ENCODE peak calls at places on chromosome X, in four cellular contexts. F is activated CD4-positive, alpha-beta T cell treated with anti-CD3 and anti-CD28 coated beads for 1 hour; Q is A172; L is bronchial epithelial cell. R is an unnamed sample.

GRCh38 chrX:131725001-131725654 is 181.3 kb downstream of the OR13H1 start:
- DNase-seq in F (no peak), Q (no peak), L (no peak), R (no peak)

GRCh38 chrX:57918750-57919436 is 8.6 kb upstream of the ZXDA start:
- DNase-seq in L (peak; percentile 16), Q (no peak), F (no peak), R (no peak)

GRCh38 chrX:106670631-106671030 is 55.9 kb upstream of the RNF128 start:
- DNase-seq in F (no peak), Q (no peak), L (peak; percentile 34), R (no peak)

GRCh38 chrX:106862972-106863688 is 40.0 kb downstream of the RIPPLY1 start:
- DNase-seq in Q (no peak), F (no peak), L (peak; percentile 14), R (no peak)

GRCh38 chrX:133838761-133839676 is 146.4 kb downstream of the GPC3 start:
- DNase-seq in F (no peak), L (peak; percentile 26), Q (peak; percentile 3), R (no peak)

GRCh38 chrX:77014655-77015377 is 432.4 kb upstream of the FGF16 start:
- DNase-seq in F (no peak), Q (no peak), L (no peak), R (no peak)

GRCh38 chrX:1673337-1673736 is 58.5 kb downstream of the ASMT start:
- DNase-seq in Q (peak; percentile 39), L (no peak), F (no peak), R (no peak)

GRCh38 chrX:122850326-122850725 is 333.8 kb upstream of the GRIA3 start:
- DNase-seq in F (no peak), Q (no peak), L (peak; percentile 76), R (no peak)

GRCh38 chrX:147900349-147900748 is 11.4 kb upstream of the FMR1 start:
- DNase-seq in Q (peak; percentile 5), F (no peak), L (no peak), R (no peak)

GRCh38 chrX:135295238-135295943 is 13.9 kb upstream of the ETDC start:
- DNase-seq in L (peak; percentile 40), F (peak; percentile 39), Q (no peak), R (peak; percentile 22)

GRCh38 chrX:136738049-136738729 is 42.5 kb downstream of the ARHGEF6 start:
- DNase-seq in L (no peak), Q (no peak), F (no peak), R (no peak)

GRCh38 chrX:13506574-13506973 is 62.8 kb upstream of the EGFL6 start:
- DNase-seq in Q (peak; percentile 48), L (peak; percentile 25), F (peak; percentile 24), R (peak; percentile 1)

GRCh38 chrX:82320554-82320953 is 1118.7 kb downstream of the SH3BGRL start:
- DNase-seq in Q (no peak), F (no peak), L (no peak), R (no peak)

GRCh38 chrX:136450050-136450830 is 37.5 kb upstream of the BRS3 start:
- DNase-seq in Q (no peak), F (no peak), L (peak; percentile 20), R (no peak)

GRCh38 chrX:47380268-47380667 is 9.9 kb downstream of the ZNF157 start:
- DNase-seq in F (peak; percentile 38), Q (no peak), L (peak; percentile 66), R (no peak)

GRCh38 chrX:6095469-6095868 is 133.2 kb downstream of the NLGN4X start:
- DNase-seq in Q (no peak), F (no peak), L (peak; percentile 10), R (no peak)

GRCh38 chrX:6708041-6708440 is 173.1 kb upstream of the VCX3A start:
- DNase-seq in F (no peak), Q (peak; percentile 2), L (no peak), R (no peak)

GRCh38 chrX:37685452-37686347 is at the start of gene XK:
- DNase-seq in L (peak; percentile 8), Q (peak; percentile 46), F (no peak), R (no peak)

GRCh38 chrX:101931104-101931493 is 728 bp downstream of the ZMAT1 start:
- DNase-seq in F (no peak), L (no peak), Q (peak; percentile 0), R (no peak)